ENCODE peak calls at places on chromosome 3, in five cellular contexts. U is tibial nerve; K is brain microvascular endothelial cell; R is effector memory CD4-positive, alpha-beta T cell; Z is HT-29. D is an unnamed sample.

GRCh38 chr3:133896002-133896761 is 500 bp upstream of the RAB6B start:
- DNase-seq in Z (no peak), R (no peak), K (no peak), U (no peak), D (no peak)

GRCh38 chr3:38577089-38578080 is 72.1 kb downstream of the SCN5A start:
- DNase-seq in U (no peak), Z (no peak), K (no peak), R (no peak), D (no peak)

GRCh38 chr3:170049146-170050000 is 11.6 kb downstream of the GPR160 start:
- DNase-seq in R (no peak), Z (peak; percentile 85), K (peak; percentile 42), U (no peak), D (no peak)

GRCh38 chr3:182233957-182234356 is 522.2 kb downstream of the SOX2 start:
- DNase-seq in R (no peak), K (no peak), Z (peak; percentile 68), U (no peak), D (no peak)

GRCh38 chr3:170603770-170604510 is 18.1 kb upstream of the SLC7A14 start:
- DNase-seq in U (no peak), R (no peak), K (peak; percentile 5), Z (no peak), D (no peak)

GRCh38 chr3:126954141-126954845 is 28.6 kb upstream of the PLXNA1 start:
- DNase-seq in Z (no peak), K (no peak), U (no peak), R (no peak), D (no peak)

GRCh38 chr3:53842436-53843194 is 3.6 kb downstream of the CHDH start:
- DNase-seq in U (peak; percentile 33), R (no peak), K (peak; percentile 7), Z (peak; percentile 88), D (peak; percentile 84)

GRCh38 chr3:57060089-57060829 is at the start of gene SPATA12:
- DNase-seq in K (peak; percentile 89), U (peak; percentile 49), Z (peak; percentile 91), R (no peak), D (peak; percentile 73)

GRCh38 chr3:46609074-46609735 is 3.1 kb upstream of the FAM240A start:
- DNase-seq in K (no peak), R (no peak), Z (no peak), U (no peak), D (no peak)

GRCh38 chr3:72728958-72729467 is 119.2 kb downstream of the SHQ1 start:
- DNase-seq in Z (no peak), U (no peak), R (no peak), K (no peak), D (no peak)

GRCh38 chr3:71415708-71416108 is 167.8 kb downstream of the FOXP1 start:
- DNase-seq in R (no peak), K (no peak), Z (no peak), U (no peak), D (no peak)

GRCh38 chr3:66153471-66153870 is 67.3 kb upstream of the SLC25A26 start:
- DNase-seq in R (no peak), U (no peak), Z (no peak), K (no peak), D (no peak)

GRCh38 chr3:194727435-194728128 is 41.9 kb downstream of the FAM43A start:
- DNase-seq in U (no peak), K (no peak), R (no peak), Z (no peak), D (no peak)

GRCh38 chr3:173739716-173740115 is 342.2 kb downstream of the NLGN1 start:
- DNase-seq in R (no peak), K (no peak), U (no peak), Z (no peak), D (no peak)

GRCh38 chr3:192772495-192772894 is 45.2 kb upstream of the FGF12 start:
- DNase-seq in K (peak; percentile 54), R (no peak), Z (peak; percentile 60), U (no peak), D (peak; percentile 39)

GRCh38 chr3:66404903-66405700 is 95.7 kb downstream of the LRIG1 start:
- DNase-seq in R (no peak), K (no peak), U (no peak), Z (no peak), D (no peak)

GRCh38 chr3:53244281-53244680 is 11.5 kb downstream of the TKT start:
- DNase-seq in Z (no peak), R (no peak), K (no peak), U (no peak), D (no peak)

GRCh38 chr3:192133271-192133670 is 594.1 kb downstream of the FGF12 start:
- DNase-seq in R (no peak), U (no peak), Z (no peak), K (no peak), D (no peak)

GRCh38 chr3:164832216-164832615 is 246.1 kb downstream of the SI start:
- DNase-seq in R (no peak), Z (no peak), U (no peak), K (peak; percentile 3), D (no peak)

GRCh38 chr3:8254489-8254888 is 247.1 kb upstream of the LMCD1 start:
- DNase-seq in K (no peak), Z (no peak), U (no peak), R (no peak), D (no peak)

GRCh38 chr3:32045091-32045964 is 61.1 kb upstream of the GPD1L start:
- DNase-seq in Z (peak; percentile 52), K (no peak), U (peak; percentile 11), R (no peak), D (no peak)